ENCODE peak calls at places on chromosomes 12 and 14, in ten cellular contexts. G is activated CD4-positive, CD25-positive, alpha-beta regulatory T cell; F is AG10803; H is amniotic epithelial cell; M is NCI-H748 treated with DMSO at 0.1 percent for 48 hours; Z is progenitor cell of endocrine pancreas; V is stimulated activated naive B cell treated with anti-CD40 and anti-IgM and Interleukin-4, amounts not matched to agents 10 μg/mL and 1 μg/mL and 100 μg/mL, for 72 hours; R is lower lobe of right lung; E is bronchial epithelial cell; S is NCI-H2171 treated with DMSO at 0.1 percent for 48 hours. B is an unnamed sample.

GRCh38 chr12:107163413-107163812 is 70.1 kb upstream of the CRY1 start:
- DNase-seq in G (no peak), F (no peak), H (no peak), M (no peak), Z (no peak), V (no peak), R (no peak), E (no peak), S (no peak), B (no peak)

GRCh38 chr14:74409441-74409840 is 16.6 kb downstream of the SYNDIG1L start:
- DNase-seq in G (no peak), F (no peak), H (no peak), M (no peak), Z (no peak), V (no peak), R (no peak), E (no peak), S (no peak), B (no peak)

GRCh38 chr14:86357866-86358265 is 827.9 kb downstream of the FLRT2 start:
- DNase-seq in G (no peak), F (no peak), H (no peak), M (no peak), Z (no peak), V (no peak), R (no peak), E (no peak), S (peak), B (peak)

GRCh38 chr14:20440882-20441281 is 4.9 kb upstream of the KLHL33 start:
- DNase-seq in G (no peak), F (no peak), H (no peak), M (no peak), Z (no peak), V (no peak), R (no peak), E (peak), S (no peak), B (no peak)

GRCh38 chr14:76473381-76474263 is 97.7 kb downstream of the ESRRB start:
- DNase-seq in G (no peak), F (no peak), H (no peak), M (no peak), Z (no peak), V (no peak), R (no peak), E (peak), S (no peak), B (no peak)

GRCh38 chr14:73743431-73743931 is 29.3 kb upstream of the PNMA1 start:
- DNase-seq in G (no peak), F (peak), H (no peak), M (no peak), Z (no peak), V (no peak), R (peak), E (no peak), S (no peak), B (no peak)

GRCh38 chr14:100402631-100403030 is 79.5 kb downstream of the SLC25A47 start:
- DNase-seq in G (no peak), F (no peak), H (no peak), M (no peak), Z (no peak), V (no peak), R (no peak), E (no peak), S (no peak), B (peak)

GRCh38 chr12:132164426-132164825 is 20.2 kb downstream of the NOC4L start:
- DNase-seq in G (no peak), F (no peak), H (no peak), M (no peak), Z (no peak), V (no peak), R (no peak), E (no peak), S (peak), B (no peak)

GRCh38 chr12:130719263-130719892 is 3.3 kb upstream of the RIMBP2 start:
- DNase-seq in G (no peak), F (no peak), H (no peak), M (no peak), Z (no peak), V (no peak), R (no peak), E (no peak), S (peak), B (no peak)

GRCh38 chr12:126488786-126489185 is 1423.6 kb downstream of the AACS start:
- DNase-seq in G (no peak), F (no peak), H (no peak), M (no peak), Z (no peak), V (no peak), R (no peak), E (no peak), S (no peak), B (no peak)

GRCh38 chr12:131323879-131324278 is 370.2 kb downstream of the ADGRD1 start:
- DNase-seq in G (no peak), F (no peak), H (no peak), M (no peak), Z (no peak), V (no peak), R (no peak), E (no peak), S (no peak), B (no peak)

GRCh38 chr14:75222208-75222701 is 45.8 kb upstream of the TMED10 start:
- DNase-seq in G (no peak), F (peak), H (peak), M (no peak), Z (no peak), V (peak), R (peak), E (peak), S (no peak), B (no peak)

GRCh38 chr12:45615268-45615667 is 114.2 kb upstream of the ARID2 start:
- DNase-seq in G (no peak), F (peak), H (peak), M (peak), Z (no peak), V (no peak), R (no peak), E (peak), S (no peak), B (peak)